ENCODE peak calls at places on chromosomes 7 and 10, in six cellular contexts. D is GM12892, I is H1, G is K562, L is HepG2, N is GM12878. R is an unnamed sample.

GRCh38 chr10:124523301-124523871 is 61.8 kb downstream of the LHPP start:
- DNase-seq in G (no peak), I (no peak), L (no peak), D (no peak), N (no peak), R (no peak)

GRCh38 chr7:138075350-138075749 is 909 bp upstream of the AKR1D1 start:
- DNase-seq in G (no peak), I (no peak), N (no peak), L (no peak), D (no peak), R (no peak)

GRCh38 chr7:43873300-43873699 is 4.0 kb upstream of the MRPS24 start:
- DNase-seq in N (no peak), D (no peak), I (no peak), G (peak; percentile 55), L (no peak), R (no peak)

GRCh38 chr7:151137076-151137611 is 30.4 kb downstream of the GBX1 start:
- DNase-seq in L (no peak), G (no peak), N (no peak), I (no peak), D (peak; percentile 17), R (peak; percentile 16)

GRCh38 chr10:14617850-14618249 is 156.8 kb downstream of the FAM107B start:
- DNase-seq in I (no peak), L (no peak), G (no peak), N (no peak), D (no peak), R (no peak)

GRCh38 chr7:98584830-98585229 is 32.3 kb upstream of the NPTX2 start:
- DNase-seq in L (no peak), D (no peak), N (no peak), I (no peak), G (no peak), R (no peak)

GRCh38 chr10:87847550-87847949 is 15.8 kb downstream of the KLLN start:
- DNase-seq in L (no peak), N (no peak), I (no peak), D (no peak), G (no peak), R (no peak)

GRCh38 chr7:66505531-66506451 is 122.9 kb upstream of the KCTD7 start:
- DNase-seq in L (no peak), N (no peak), D (no peak), G (peak; percentile 5), I (no peak), R (no peak)

GRCh38 chr7:130277763-130278643 is 11.3 kb downstream of the CPA2 start:
- DNase-seq in N (no peak), G (peak; percentile 46), L (peak; percentile 25), I (no peak), D (no peak), R (no peak)

GRCh38 chr7:108234281-108234680 is 104.1 kb upstream of the LAMB4 start:
- DNase-seq in D (no peak), G (no peak), L (no peak), N (no peak), I (no peak), R (no peak)

GRCh38 chr10:122461367-122461728 is at the start of gene HTRA1:
- DNase-seq in I (no peak), G (no peak), D (no peak), L (no peak), N (no peak), R (no peak)

GRCh38 chr10:48464121-48464870 is 140.6 kb downstream of the ARHGAP22 start:
- DNase-seq in I (no peak), N (no peak), G (no peak), D (no peak), L (no peak), R (no peak)

GRCh38 chr7:18859331-18859730 is 258.1 kb downstream of the TWIST1 start:
- DNase-seq in D (no peak), I (no peak), N (no peak), G (no peak), L (no peak), R (no peak)

GRCh38 chr7:143130541-143130940 is 1.3 kb upstream of the PIP start:
- DNase-seq in N (no peak), I (no peak), D (no peak), L (no peak), G (no peak), R (no peak)

GRCh38 chr7:125780153-125780552 is 850.5 kb upstream of the POT1 start:
- DNase-seq in N (no peak), D (no peak), I (no peak), L (no peak), G (no peak), R (no peak)

GRCh38 chr7:142534726-142535122 is 214.5 kb upstream of the PRSS1 start:
- DNase-seq in D (no peak), L (no peak), N (no peak), I (no peak), G (no peak), R (no peak)

GRCh38 chr10:118818621-118819221 is 64.0 kb upstream of the CACUL1 start:
- DNase-seq in G (no peak), L (no peak), I (no peak), D (no peak), N (no peak), R (no peak)

GRCh38 chr7:116588225-116588624 is 63.4 kb downstream of the CAV1 start:
- DNase-seq in N (no peak), L (no peak), G (no peak), D (no peak), I (no peak), R (no peak)

GRCh38 chr7:38310601-38311057 is 37.2 kb upstream of the TARP start:
- DNase-seq in D (no peak), I (no peak), G (no peak), N (no peak), L (no peak), R (no peak)

GRCh38 chr7:140869430-140869829 is 55.3 kb downstream of the BRAF start:
- DNase-seq in G (no peak), L (no peak), N (no peak), D (no peak), I (no peak), R (no peak)

GRCh38 chr10:33365314-33365713 is 30.8 kb upstream of the NRP1 start:
- DNase-seq in D (no peak), N (no peak), G (no peak), L (no peak), I (no peak), R (no peak)

GRCh38 chr7:68246189-68246633 is 1249.6 kb downstream of the TYW1 start:
- DNase-seq in D (no peak), N (no peak), G (no peak), L (no peak), I (peak; percentile 87), R (no peak)

GRCh38 chr7:37360469-37360868 is 88.2 kb downstream of the ELMO1 start:
- DNase-seq in L (no peak), G (no peak), D (no peak), N (no peak), I (no peak), R (no peak)

GRCh38 chr7:136953386-136953785 is 84.9 kb downstream of the CHRM2 start:
- DNase-seq in N (no peak), D (no peak), L (no peak), G (no peak), I (no peak), R (no peak)
- TF ChIP-seq POLR2A in N (no peak), D (no peak), L (no peak), G (no peak), I (no peak), R (no peak)

GRCh38 chr10:26359670-26360069 is 78.5 kb upstream of the APBB1IP start:
- DNase-seq in I (no peak), G (no peak), L (no peak), D (no peak), N (no peak), R (no peak)
- TF ChIP-seq POLR2AphosphoS5 in I (no peak), G (no peak), L (no peak), D (no peak), N (no peak), R (no peak)

GRCh38 chr7:15684036-15684815 is 2.3 kb downstream of the MEOX2 start:
- DNase-seq in D (no peak), L (no peak), N (no peak), I (no peak), G (no peak), R (no peak)

GRCh38 chr7:15686957-15687644 is 618 bp upstream of the MEOX2 start:
- DNase-seq in I (no peak), N (no peak), L (no peak), G (no peak), D (no peak), R (no peak)

GRCh38 chr7:15686209-15686956 is at the start of gene MEOX2:
- DNase-seq in G (no peak), I (no peak), L (no peak), N (no peak), D (no peak), R (no peak)

GRCh38 chr7:15684834-15685233 is 1.6 kb downstream of the MEOX2 start:
- DNase-seq in N (no peak), L (no peak), D (no peak), I (no peak), G (no peak), R (no peak)

GRCh38 chr7:15685358-15686181 is 913 bp downstream of the MEOX2 start:
- DNase-seq in L (no peak), D (no peak), G (no peak), I (no peak), N (no peak), R (no peak)
- TF ChIP-seq TAF1 in L (no peak), D (no peak), G (no peak), I (no peak), N (no peak), R (no peak)

DNA sequence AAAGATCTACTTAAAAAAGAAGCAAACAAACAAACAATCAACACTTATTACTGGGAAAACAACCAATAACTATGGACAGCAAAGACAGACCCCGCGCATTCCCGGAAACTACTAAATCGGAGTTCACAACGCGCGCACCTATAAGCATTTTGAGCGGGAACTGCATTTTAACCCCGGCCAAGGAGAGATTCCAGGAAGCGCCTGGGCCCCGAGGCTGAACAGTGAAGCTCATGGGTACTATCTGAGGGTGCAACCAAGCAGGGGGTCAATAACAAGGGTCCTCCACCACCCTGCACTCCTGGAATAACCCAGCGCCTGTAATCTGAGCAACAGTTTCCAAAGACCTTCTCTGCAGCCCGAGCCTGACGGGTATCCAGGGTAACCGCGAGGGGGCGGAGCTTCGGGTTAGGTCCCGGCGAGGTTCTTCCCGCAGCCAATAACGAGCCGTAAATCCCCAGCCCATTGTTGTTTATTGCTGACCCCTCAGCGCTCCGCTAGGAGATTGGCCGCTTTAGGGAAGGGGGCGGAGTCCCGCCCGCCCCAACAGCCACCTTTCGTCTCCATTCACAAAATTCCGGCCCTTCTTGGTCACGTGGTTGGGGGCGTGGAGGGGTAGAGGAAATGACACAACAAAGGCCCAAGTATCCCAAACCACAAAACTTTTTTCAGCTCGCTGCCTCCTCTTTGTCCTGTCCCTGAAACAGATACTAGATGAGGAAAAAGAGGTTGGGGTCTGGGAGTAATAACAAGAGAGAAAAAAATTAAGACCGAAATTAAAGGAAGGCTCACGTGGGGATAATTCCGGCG is 1.7 kb upstream of the ETV1 start:
- DNase-seq in N (peak; percentile 13), G (peak; percentile 89), I (peak; percentile 97), D (no peak), L (peak; percentile 24), R (peak; percentile 18)
- TF ChIP-seq POLR2A in N (no peak), G (peak; percentile 89), I (peak; percentile 74), D (no peak), L (no peak), R (no peak)